ENCODE peak calls at places on chromosomes 13 and 19, in seven cellular contexts. One of them, this sample, is unnamed.

GRCh38 chr13:99477493-99477892 is 23.8 kb upstream of the TM9SF2 start:
- DNase-seq in stimulated activated CD4-positive, alpha-beta T cell treated with anti-CD3 and anti-CD28 coated beads, Interleukin-1b, Interleukin-23, amount 100 ng/mL, for 48 hours: no peak
- DNase-seq in lower leg skin: no peak
- DNase-seq in LHCN-M2: no peak
- DNase-seq in immature natural killer cell: no peak
- DNase-seq in DMS153: no peak
- DNase-seq in sciatic nerve: no peak
- DNase-seq in this sample: no peak

GRCh38 chr19:35755550-35756371 is 1.1 kb downstream of the HSPB6 start:
- DNase-seq in LHCN-M2: no peak
- DNase-seq in DMS153: no peak
- DNase-seq in stimulated activated CD4-positive, alpha-beta T cell treated with anti-CD3 and anti-CD28 coated beads, Interleukin-1b, Interleukin-23, amount 100 ng/mL, for 48 hours: peak
- DNase-seq in immature natural killer cell: no peak
- DNase-seq in lower leg skin: peak
- DNase-seq in sciatic nerve: peak
- DNase-seq in this sample: no peak

GRCh38 chr13:25738342-25738771 is 313.5 kb downstream of the SHISA2 start:
- DNase-seq in immature natural killer cell: peak
- DNase-seq in LHCN-M2: peak
- DNase-seq in stimulated activated CD4-positive, alpha-beta T cell treated with anti-CD3 and anti-CD28 coated beads, Interleukin-1b, Interleukin-23, amount 100 ng/mL, for 48 hours: no peak
- DNase-seq in lower leg skin: no peak
- DNase-seq in DMS153: peak
- DNase-seq in sciatic nerve: no peak
- DNase-seq in this sample: no peak

GRCh38 chr19:572891-573825 is 762 bp downstream of the BSG start:
- DNase-seq in lower leg skin: peak
- DNase-seq in DMS153: no peak
- DNase-seq in immature natural killer cell: no peak
- DNase-seq in sciatic nerve: peak
- DNase-seq in LHCN-M2: peak
- DNase-seq in stimulated activated CD4-positive, alpha-beta T cell treated with anti-CD3 and anti-CD28 coated beads, Interleukin-1b, Interleukin-23, amount 100 ng/mL, for 48 hours: no peak
- DNase-seq in this sample: no peak

GRCh38 chr19:5466072-5466471 is 10.9 kb downstream of the ZNRF4 start:
- DNase-seq in lower leg skin: no peak
- DNase-seq in LHCN-M2: no peak
- DNase-seq in sciatic nerve: no peak
- DNase-seq in stimulated activated CD4-positive, alpha-beta T cell treated with anti-CD3 and anti-CD28 coated beads, Interleukin-1b, Interleukin-23, amount 100 ng/mL, for 48 hours: no peak
- DNase-seq in DMS153: no peak
- DNase-seq in immature natural killer cell: no peak
- DNase-seq in this sample: no peak

GRCh38 chr13:55583953-55584593 is 1556.6 kb upstream of the PRR20A start:
- DNase-seq in LHCN-M2: no peak
- DNase-seq in sciatic nerve: no peak
- DNase-seq in stimulated activated CD4-positive, alpha-beta T cell treated with anti-CD3 and anti-CD28 coated beads, Interleukin-1b, Interleukin-23, amount 100 ng/mL, for 48 hours: no peak
- DNase-seq in DMS153: no peak
- DNase-seq in lower leg skin: no peak
- DNase-seq in immature natural killer cell: no peak
- DNase-seq in this sample: no peak

GRCh38 chr19:34041922-34042521 is 130.3 kb upstream of the LSM14A start:
- DNase-seq in sciatic nerve: peak
- DNase-seq in DMS153: no peak
- DNase-seq in stimulated activated CD4-positive, alpha-beta T cell treated with anti-CD3 and anti-CD28 coated beads, Interleukin-1b, Interleukin-23, amount 100 ng/mL, for 48 hours: peak
- DNase-seq in lower leg skin: peak
- DNase-seq in immature natural killer cell: peak
- DNase-seq in LHCN-M2: peak
- DNase-seq in this sample: no peak

GRCh38 chr13:103066991-103067390 is 774 bp upstream of the SLC10A2 start:
- DNase-seq in lower leg skin: no peak
- DNase-seq in stimulated activated CD4-positive, alpha-beta T cell treated with anti-CD3 and anti-CD28 coated beads, Interleukin-1b, Interleukin-23, amount 100 ng/mL, for 48 hours: no peak
- DNase-seq in sciatic nerve: no peak
- DNase-seq in DMS153: no peak
- DNase-seq in LHCN-M2: no peak
- DNase-seq in immature natural killer cell: no peak
- DNase-seq in this sample: no peak

GRCh38 chr19:16470911-16471811 is 609 bp downstream of the EPS15L1 start:
- DNase-seq in lower leg skin: no peak
- DNase-seq in DMS153: no peak
- DNase-seq in LHCN-M2: peak
- DNase-seq in immature natural killer cell: peak
- DNase-seq in stimulated activated CD4-positive, alpha-beta T cell treated with anti-CD3 and anti-CD28 coated beads, Interleukin-1b, Interleukin-23, amount 100 ng/mL, for 48 hours: peak
- DNase-seq in sciatic nerve: peak
- DNase-seq in this sample: no peak

GRCh38 chr13:78604782-78605611 is 1.6 kb upstream of the POU4F1 start:
- DNase-seq in sciatic nerve: no peak
- DNase-seq in immature natural killer cell: no peak
- DNase-seq in lower leg skin: no peak
- DNase-seq in DMS153: peak
- DNase-seq in stimulated activated CD4-positive, alpha-beta T cell treated with anti-CD3 and anti-CD28 coated beads, Interleukin-1b, Interleukin-23, amount 100 ng/mL, for 48 hours: no peak
- DNase-seq in LHCN-M2: no peak
- DNase-seq in this sample: no peak

GRCh38 chr13:30148791-30149190 is 158.6 kb downstream of the KATNAL1 start:
- DNase-seq in lower leg skin: no peak
- DNase-seq in sciatic nerve: no peak
- DNase-seq in immature natural killer cell: no peak
- DNase-seq in LHCN-M2: no peak
- DNase-seq in DMS153: no peak
- DNase-seq in stimulated activated CD4-positive, alpha-beta T cell treated with anti-CD3 and anti-CD28 coated beads, Interleukin-1b, Interleukin-23, amount 100 ng/mL, for 48 hours: no peak
- DNase-seq in this sample: no peak

GRCh38 chr13:39401756-39402155 is 201.2 kb downstream of the LHFPL6 start:
- DNase-seq in LHCN-M2: no peak
- DNase-seq in lower leg skin: no peak
- DNase-seq in sciatic nerve: no peak
- DNase-seq in DMS153: no peak
- DNase-seq in immature natural killer cell: no peak
- DNase-seq in stimulated activated CD4-positive, alpha-beta T cell treated with anti-CD3 and anti-CD28 coated beads, Interleukin-1b, Interleukin-23, amount 100 ng/mL, for 48 hours: no peak
- DNase-seq in this sample: no peak

GRCh38 chr13:29852464-29853054 is 2.1 kb upstream of the UBL3 start:
- DNase-seq in immature natural killer cell: no peak
- DNase-seq in DMS153: no peak
- DNase-seq in stimulated activated CD4-positive, alpha-beta T cell treated with anti-CD3 and anti-CD28 coated beads, Interleukin-1b, Interleukin-23, amount 100 ng/mL, for 48 hours: no peak
- DNase-seq in LHCN-M2: no peak
- DNase-seq in lower leg skin: no peak
- DNase-seq in sciatic nerve: no peak
- DNase-seq in this sample: no peak